ENCODE peak calls at places on chromosomes 4 and X, in six cellular contexts. One of them, this sample, is unnamed. For H3K4me1, the result is how much of the 10 kb centered on the place peaks cover.

GRCh38 chr4:148151797-148152196 is 290.4 kb downstream of the NR3C2 start:
- DNase-seq in MM.1S: no peak
- DNase-seq in body of pancreas: no peak
- DNase-seq in prostate gland: no peak
- DNase-seq in tibial artery: no peak
- DNase-seq in colonic mucosa: no peak
- DNase-seq in this sample: no peak

GRCh38 chr4:4388836-4389575 is 2.1 kb downstream of the NSG1 start:
- DNase-seq in MM.1S: no peak
- DNase-seq in body of pancreas: no peak
- DNase-seq in prostate gland: peak
- DNase-seq in tibial artery: no peak
- DNase-seq in colonic mucosa: no peak
- DNase-seq in this sample: no peak

GRCh38 chr4:185357733-185358440 is 37.8 kb downstream of the LRP2BP start:
- DNase-seq in MM.1S: no peak
- DNase-seq in body of pancreas: no peak
- DNase-seq in prostate gland: no peak
- DNase-seq in tibial artery: no peak
- DNase-seq in colonic mucosa: no peak
- DNase-seq in this sample: no peak

GRCh38 chr4:1460967-1461868 is 55.0 kb upstream of the NKX1-1 start:
- DNase-seq in MM.1S: no peak
- DNase-seq in body of pancreas: no peak
- DNase-seq in prostate gland: no peak
- DNase-seq in tibial artery: peak
- DNase-seq in colonic mucosa: no peak
- DNase-seq in this sample: no peak

GRCh38 chrX:24676403-24677024 is 17.2 kb upstream of the POLA1 start:
- DNase-seq in MM.1S: no peak
- DNase-seq in body of pancreas: peak
- DNase-seq in prostate gland: no peak
- DNase-seq in tibial artery: no peak
- DNase-seq in colonic mucosa: no peak
- DNase-seq in this sample: no peak

GRCh38 chr4:182448281-182449151 is 205.3 kb downstream of the TENM3 start:
- DNase-seq in MM.1S: peak
- DNase-seq in body of pancreas: peak
- DNase-seq in prostate gland: peak
- DNase-seq in tibial artery: peak
- DNase-seq in colonic mucosa: peak
- DNase-seq in this sample: peak

GRCh38 chr4:87120411-87121162 is 99.8 kb downstream of the KLHL8 start:
- DNase-seq in MM.1S: no peak
- DNase-seq in body of pancreas: no peak
- DNase-seq in prostate gland: peak
- DNase-seq in tibial artery: peak
- DNase-seq in colonic mucosa: peak
- DNase-seq in this sample: no peak

GRCh38 chr4:48557478-48557877 is 67.4 kb downstream of the ZAR1 start:
- DNase-seq in MM.1S: no peak
- DNase-seq in body of pancreas: no peak
- DNase-seq in prostate gland: no peak
- DNase-seq in tibial artery: no peak
- DNase-seq in colonic mucosa: no peak
- DNase-seq in this sample: no peak

GRCh38 chr4:127975121-127975770 is 10.0 kb downstream of the ABHD18 start:
- DNase-seq in MM.1S: no peak
- DNase-seq in body of pancreas: no peak
- DNase-seq in prostate gland: no peak
- DNase-seq in tibial artery: no peak
- DNase-seq in colonic mucosa: no peak
- DNase-seq in this sample: no peak

GRCh38 chrX:11759461-11760311 is 1.6 kb downstream of the MSL3 start:
- DNase-seq in MM.1S: peak
- DNase-seq in body of pancreas: peak
- DNase-seq in prostate gland: peak
- DNase-seq in tibial artery: peak
- DNase-seq in colonic mucosa: peak
- DNase-seq in this sample: peak

GRCh38 chr4:95847908-95848468 is 8.1 kb downstream of the PDHA2 start:
- DNase-seq in MM.1S: no peak
- DNase-seq in body of pancreas: no peak
- DNase-seq in prostate gland: no peak
- DNase-seq in tibial artery: no peak
- DNase-seq in colonic mucosa: no peak
- DNase-seq in this sample: no peak

GRCh38 chr4:4662230-4662629 is 120.4 kb upstream of the STX18 start:
- DNase-seq in MM.1S: no peak
- DNase-seq in body of pancreas: no peak
- DNase-seq in prostate gland: no peak
- DNase-seq in tibial artery: no peak
- DNase-seq in colonic mucosa: no peak
- DNase-seq in this sample: no peak

GRCh38 chr4:136805582-136805981 is 726.7 kb downstream of the PCDH18 start:
- DNase-seq in MM.1S: no peak
- DNase-seq in body of pancreas: no peak
- DNase-seq in prostate gland: no peak
- DNase-seq in tibial artery: no peak
- DNase-seq in colonic mucosa: no peak
- DNase-seq in this sample: no peak

GRCh38 chr4:89610236-89610635 is 226.7 kb downstream of the SNCA start:
- DNase-seq in MM.1S: no peak
- DNase-seq in body of pancreas: no peak
- DNase-seq in prostate gland: no peak
- DNase-seq in tibial artery: no peak
- DNase-seq in colonic mucosa: no peak
- DNase-seq in this sample: no peak

GRCh38 chr4:172323288-172323687 is 510.1 kb downstream of the GALNTL6 start:
- DNase-seq in MM.1S: no peak
- DNase-seq in body of pancreas: no peak
- DNase-seq in prostate gland: no peak
- DNase-seq in tibial artery: no peak
- DNase-seq in colonic mucosa: no peak
- DNase-seq in this sample: no peak

GRCh38 chrX:49079489-49080428 is at the start of gene WDR45:
- DNase-seq in MM.1S: peak
- DNase-seq in body of pancreas: peak
- DNase-seq in prostate gland: peak
- DNase-seq in tibial artery: peak
- DNase-seq in colonic mucosa: peak
- DNase-seq in this sample: peak

DNA sequence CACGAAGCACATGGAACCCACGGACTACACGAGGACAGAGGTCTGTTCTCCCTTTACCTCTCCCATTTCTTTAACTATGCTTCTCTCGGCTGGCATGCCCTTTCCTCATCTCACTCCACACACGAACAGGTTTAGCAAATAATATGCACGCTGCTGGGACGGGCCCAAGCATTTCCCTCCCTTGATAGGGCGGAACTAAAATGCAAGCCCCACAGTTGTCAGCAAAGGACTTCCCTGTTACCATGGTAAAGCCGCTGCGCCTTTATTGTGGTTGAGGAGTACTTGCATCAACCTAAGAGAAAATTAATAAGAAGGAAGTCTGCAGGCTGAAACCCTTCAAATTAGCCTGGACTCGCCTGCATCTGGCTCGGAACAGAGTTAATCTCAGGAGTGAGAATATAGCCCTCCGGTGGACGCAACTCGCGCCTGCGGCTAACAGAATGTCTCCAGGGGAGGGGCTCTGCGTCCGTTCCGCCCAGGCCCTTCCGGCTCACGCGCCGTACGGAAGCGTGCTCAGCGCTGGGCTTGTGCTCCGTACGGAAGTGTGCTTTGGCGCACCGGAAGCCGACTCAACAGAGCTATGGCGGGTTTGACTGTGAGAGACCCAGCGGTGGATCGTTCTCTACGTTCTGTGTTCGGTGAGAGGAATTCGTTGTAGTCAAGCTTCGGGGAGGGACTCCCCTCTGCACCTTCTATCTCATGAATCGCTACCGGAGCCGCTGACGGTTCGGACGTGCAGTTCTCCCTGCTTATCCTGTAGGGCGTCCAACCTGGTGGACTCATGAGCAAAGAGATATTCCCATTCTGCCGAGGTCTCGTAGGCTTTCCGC is at the start of gene CSTF2:
- DNase-seq in MM.1S: peak
- DNase-seq in body of pancreas: peak
- DNase-seq in prostate gland: peak
- DNase-seq in tibial artery: peak
- DNase-seq in colonic mucosa: peak
- DNase-seq in this sample: peak
- TF ChIP-seq CTCF in MM.1S: peak
- TF ChIP-seq CTCF in body of pancreas: peak
- TF ChIP-seq CTCF in prostate gland: peak
- TF ChIP-seq CTCF in tibial artery: no peak
- TF ChIP-seq CTCF in colonic mucosa: no peak
- TF ChIP-seq CTCF in this sample: peak

GRCh38 chr4:99536148-99536728 is 25.4 kb downstream of the C4orf17 start:
- DNase-seq in MM.1S: no peak
- DNase-seq in body of pancreas: no peak
- DNase-seq in prostate gland: no peak
- DNase-seq in tibial artery: no peak
- DNase-seq in colonic mucosa: no peak
- DNase-seq in this sample: peak
- H3K4me3 ChIP-seq in MM.1S: no peak
- H3K4me3 ChIP-seq in body of pancreas: no peak
- H3K4me3 ChIP-seq in prostate gland: no peak
- H3K4me3 ChIP-seq in tibial artery: no peak
- H3K4me3 ChIP-seq in colonic mucosa: no peak
- H3K4me3 ChIP-seq in this sample: no peak

GRCh38 chr4:7964890-7965662 is 25.4 kb upstream of the AFAP1 start:
- DNase-seq in MM.1S: no peak
- DNase-seq in body of pancreas: peak
- DNase-seq in prostate gland: peak
- DNase-seq in tibial artery: no peak
- DNase-seq in colonic mucosa: no peak
- DNase-seq in this sample: no peak
- H3K4me1 ChIP-seq in MM.1S: under half
- H3K4me1 ChIP-seq in body of pancreas: under half
- H3K4me1 ChIP-seq in prostate gland: under half
- H3K4me1 ChIP-seq in tibial artery: under half
- H3K4me1 ChIP-seq in colonic mucosa: under half
- H3K4me1 ChIP-seq in this sample: under half

GRCh38 chr4:83386931-83387897 is 52.6 kb upstream of the HPSE start:
- DNase-seq in MM.1S: no peak
- DNase-seq in body of pancreas: no peak
- DNase-seq in prostate gland: no peak
- DNase-seq in tibial artery: no peak
- DNase-seq in colonic mucosa: no peak
- DNase-seq in this sample: no peak
- TF ChIP-seq CTCF in MM.1S: no peak
- TF ChIP-seq CTCF in body of pancreas: no peak
- TF ChIP-seq CTCF in prostate gland: no peak
- TF ChIP-seq CTCF in tibial artery: no peak
- TF ChIP-seq CTCF in colonic mucosa: no peak
- TF ChIP-seq CTCF in this sample: no peak

DNA sequence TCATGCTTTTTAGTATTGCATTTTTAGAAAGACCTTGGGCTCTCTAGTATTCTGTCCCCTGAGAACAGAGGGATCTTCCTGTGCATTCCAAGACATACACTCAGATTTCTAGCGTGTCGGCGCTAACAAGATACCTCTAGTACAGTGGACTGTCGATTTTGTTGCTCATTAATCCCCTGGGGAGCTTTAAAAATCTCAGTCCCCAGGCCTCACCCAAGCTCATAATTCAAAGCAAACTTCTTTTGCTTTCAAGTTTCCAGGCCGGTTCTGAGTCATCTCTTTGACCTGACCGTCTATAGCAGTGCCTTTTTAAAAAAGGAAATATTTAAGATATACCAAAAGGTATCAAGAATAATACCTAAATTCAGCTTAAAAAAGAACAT is 137.0 kb downstream of the AMMECR1 start:
- DNase-seq in MM.1S: no peak
- DNase-seq in body of pancreas: no peak
- DNase-seq in prostate gland: no peak
- DNase-seq in tibial artery: no peak
- DNase-seq in colonic mucosa: no peak
- DNase-seq in this sample: no peak
- H3K4me3 ChIP-seq in MM.1S: no peak
- H3K4me3 ChIP-seq in body of pancreas: no peak
- H3K4me3 ChIP-seq in prostate gland: no peak
- H3K4me3 ChIP-seq in tibial artery: no peak
- H3K4me3 ChIP-seq in colonic mucosa: no peak
- H3K4me3 ChIP-seq in this sample: no peak

DNA sequence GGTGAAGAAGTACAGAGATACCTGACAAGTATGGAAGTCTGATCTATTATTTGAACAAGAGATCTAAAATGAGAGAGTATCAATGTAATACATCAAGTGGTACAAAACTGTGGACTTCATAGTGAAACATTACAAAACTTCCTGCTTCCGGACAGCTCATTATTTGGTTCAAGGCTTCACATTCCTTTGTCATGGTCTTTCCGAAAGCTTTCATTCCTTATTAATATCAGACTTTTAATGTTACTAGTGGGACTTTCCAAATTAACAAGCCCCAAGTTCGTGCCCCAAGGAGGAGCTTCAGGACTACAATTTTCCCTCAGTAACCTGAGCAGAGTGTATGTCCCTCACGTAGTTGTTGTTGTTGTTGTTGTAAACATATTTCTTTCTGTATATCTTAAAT is 1.2 kb downstream of the CHIC2 start:
- DNase-seq in MM.1S: no peak
- DNase-seq in body of pancreas: no peak
- DNase-seq in prostate gland: no peak
- DNase-seq in tibial artery: no peak
- DNase-seq in colonic mucosa: no peak
- DNase-seq in this sample: no peak
- H3K4me1 ChIP-seq in MM.1S: under half
- H3K4me1 ChIP-seq in body of pancreas: half or more
- H3K4me1 ChIP-seq in prostate gland: under half
- H3K4me1 ChIP-seq in tibial artery: under half
- H3K4me1 ChIP-seq in colonic mucosa: under half
- H3K4me1 ChIP-seq in this sample: under half

GRCh38 chr4:94409375-94409679 is 42.4 kb upstream of the PDLIM5 start:
- DNase-seq in MM.1S: no peak
- DNase-seq in body of pancreas: no peak
- DNase-seq in prostate gland: no peak
- DNase-seq in tibial artery: no peak
- DNase-seq in colonic mucosa: no peak
- DNase-seq in this sample: no peak
- TF ChIP-seq CTCF in MM.1S: no peak
- TF ChIP-seq CTCF in body of pancreas: no peak
- TF ChIP-seq CTCF in prostate gland: no peak
- TF ChIP-seq CTCF in tibial artery: no peak
- TF ChIP-seq CTCF in colonic mucosa: no peak
- TF ChIP-seq CTCF in this sample: no peak

DNA sequence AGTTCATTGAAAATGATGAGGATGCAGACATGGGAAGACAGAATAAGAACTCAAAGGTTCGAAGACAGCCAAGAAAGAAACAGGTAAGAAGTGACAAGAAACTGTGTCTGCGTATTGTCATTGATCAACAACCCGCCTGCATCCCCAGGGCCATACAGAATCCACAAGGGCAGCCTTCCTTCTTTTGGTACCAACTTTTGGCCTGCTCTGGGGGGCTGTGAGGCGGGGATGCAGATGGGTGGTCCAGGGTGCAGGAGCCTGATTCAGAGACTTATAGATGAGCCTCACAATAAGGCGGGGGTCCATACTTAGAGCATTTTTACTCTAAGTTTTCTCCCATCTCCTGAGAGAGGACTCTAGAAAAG is 9.0 kb downstream of the CC2D2A start:
- DNase-seq in MM.1S: no peak
- DNase-seq in body of pancreas: no peak
- DNase-seq in prostate gland: no peak
- DNase-seq in tibial artery: no peak
- DNase-seq in colonic mucosa: no peak
- DNase-seq in this sample: no peak
- H3K4me3 ChIP-seq in MM.1S: no peak
- H3K4me3 ChIP-seq in body of pancreas: no peak
- H3K4me3 ChIP-seq in prostate gland: no peak
- H3K4me3 ChIP-seq in tibial artery: peak
- H3K4me3 ChIP-seq in colonic mucosa: no peak
- H3K4me3 ChIP-seq in this sample: peak

GRCh38 chrX:45760187-45760742 is 559.6 kb upstream of the DIPK2B start:
- DNase-seq in MM.1S: no peak
- DNase-seq in body of pancreas: no peak
- DNase-seq in prostate gland: no peak
- DNase-seq in tibial artery: no peak
- DNase-seq in colonic mucosa: no peak
- DNase-seq in this sample: no peak
- H3K4me1 ChIP-seq in MM.1S: under half
- H3K4me1 ChIP-seq in body of pancreas: under half
- H3K4me1 ChIP-seq in prostate gland: under half
- H3K4me1 ChIP-seq in tibial artery: under half
- H3K4me1 ChIP-seq in colonic mucosa: under half
- H3K4me1 ChIP-seq in this sample: under half